ENCODE peak calls at places on chromosomes 11 and 22, in six cellular contexts. U is ureter; Q is activated naive CD8-positive, alpha-beta T cell treated with anti-CD3 and anti-CD28 coated beads, Interleukin-2, amount 50 U/mL, for 24 hours; G is CD8-positive, alpha-beta T cell; C is EH; D is hippocampal formation. H is an unnamed sample.

GRCh38 chr22:45010532-45010900 is 711 bp upstream of the PHF21B start:
- DNase-seq in U (no peak), C (no peak), Q (no peak), D (no peak), G (no peak), H (peak; percentile 49)

GRCh38 chr22:36783743-36784142 is 7.8 kb upstream of the IFT27 start:
- DNase-seq in C (no peak), G (no peak), D (no peak), U (no peak), Q (no peak), H (no peak)

GRCh38 chr11:27701262-27702105 is 1.2 kb upstream of the BDNF start:
- DNase-seq in G (no peak), Q (peak; percentile 11), C (peak; percentile 88), D (peak; percentile 54), U (peak; percentile 48), H (peak; percentile 52)

GRCh38 chr11:19455731-19456130 is 215.0 kb upstream of the E2F8 start:
- DNase-seq in C (no peak), G (no peak), D (no peak), U (no peak), Q (no peak), H (no peak)

GRCh38 chr11:106091480-106092123 is 14.1 kb downstream of the AASDHPPT start:
- DNase-seq in D (no peak), U (no peak), Q (peak; percentile 6), G (no peak), C (peak; percentile 53), H (no peak)

GRCh38 chr11:65446446-65447277 is 24.1 kb downstream of the NEAT1 start:
- DNase-seq in G (no peak), D (no peak), C (peak; percentile 71), Q (no peak), U (no peak), H (no peak)

GRCh38 chr11:64604458-64605247 is 13.6 kb downstream of the SLC22A12 start:
- DNase-seq in C (no peak), G (no peak), U (no peak), D (no peak), Q (no peak), H (no peak)

GRCh38 chr22:35835998-35836691 is 118.5 kb downstream of the APOL5 start:
- DNase-seq in Q (no peak), U (no peak), G (no peak), C (peak; percentile 93), D (peak; percentile 53), H (peak; percentile 64)

GRCh38 chr11:61890536-61891330 is 612 bp downstream of the FADS3 start:
- DNase-seq in U (peak; percentile 68), C (peak; percentile 87), D (no peak), G (peak; percentile 36), Q (peak; percentile 51), H (peak; percentile 40)

GRCh38 chr11:46247664-46248063 is 29.8 kb upstream of the CREB3L1 start:
- DNase-seq in G (peak; percentile 44), D (no peak), C (peak; percentile 26), Q (peak; percentile 30), U (no peak), H (no peak)

GRCh38 chr11:103659138-103659734 is 377.2 kb upstream of the DDI1 start:
- DNase-seq in G (no peak), U (no peak), D (no peak), Q (no peak), C (peak; percentile 50), H (no peak)

GRCh38 chr11:27201454-27202302 is 161.1 kb downstream of the BBOX1 start:
- DNase-seq in D (no peak), C (peak; percentile 97), Q (no peak), U (peak; percentile 91), G (no peak), H (peak; percentile 96)

GRCh38 chr11:69157822-69158231 is 2.1 kb downstream of the SMIM38 start:
- DNase-seq in D (no peak), Q (no peak), U (no peak), G (no peak), C (no peak), H (no peak)

GRCh38 chr11:64339754-64340408 is at the start of gene CCDC88B:
- DNase-seq in G (peak; percentile 95), C (no peak), Q (peak; percentile 85), D (no peak), U (peak; percentile 79), H (no peak)

GRCh38 chr11:45725776-45726606 is 60.6 kb upstream of the CHST1 start:
- DNase-seq in Q (peak; percentile 19), C (no peak), D (no peak), G (no peak), U (no peak), H (peak; percentile 40)

GRCh38 chr22:44037519-44038370 is 13.6 kb downstream of the PARVB start:
- DNase-seq in Q (no peak), D (no peak), U (no peak), C (peak; percentile 96), G (no peak), H (peak; percentile 33)